ENCODE peak calls at places on chromosomes 13 and 19, in ten cellular contexts. L is NB4, Z is right atrium auricular region, A is pancreas, O is esophagus squamous epithelium, R is ascending aorta, J is coronary artery, U is AG10803, M is lung, Q is neural progenitor cell. W is an unnamed sample.

GRCh38 chr19:20269461-20269860 is 102.4 kb downstream of the ZNF486 start:
- DNase-seq in Q (no peak), Z (no peak), U (no peak), O (no peak), A (no peak), M (no peak), R (no peak), L (no peak), J (no peak), W (no peak)

GRCh38 chr13:76383671-76384461 is 502.3 kb downstream of the KCTD12 start:
- DNase-seq in L (no peak), U (peak; percentile 83), M (peak; percentile 58), O (no peak), R (no peak), A (no peak), J (no peak), Q (no peak), Z (no peak), W (no peak)

GRCh38 chr13:42685762-42686560 is 95.4 kb upstream of the FAM216B start:
- DNase-seq in R (no peak), Q (no peak), L (no peak), U (no peak), M (no peak), A (no peak), Z (no peak), J (no peak), O (no peak), W (no peak)

GRCh38 chr19:811007-811434 is 10.7 kb downstream of the PLPPR3 start:
- DNase-seq in O (no peak), M (no peak), A (no peak), U (no peak), L (peak; percentile 45), J (no peak), R (no peak), Z (no peak), Q (no peak), W (no peak)

GRCh38 chr19:41690801-41691065 is 2.7 kb upstream of the CEACAM7 start:
- DNase-seq in L (peak; percentile 53), O (no peak), J (no peak), M (no peak), Z (no peak), R (no peak), Q (no peak), A (no peak), U (no peak), W (no peak)

GRCh38 chr19:19544257-19545127 is 6.4 kb downstream of the CILP2 start:
- DNase-seq in U (no peak), L (no peak), M (no peak), Q (no peak), Z (no peak), A (no peak), J (no peak), O (no peak), R (no peak), W (no peak)

GRCh38 chr19:55519461-55520311 is 17.2 kb downstream of the SBK2 start:
- DNase-seq in U (peak; percentile 72), L (no peak), A (no peak), M (no peak), Q (no peak), J (no peak), R (no peak), Z (no peak), O (no peak), W (no peak)

GRCh38 chr13:110868631-110869165 is 46.2 kb downstream of the ANKRD10 start:
- DNase-seq in L (no peak), A (no peak), O (no peak), Z (no peak), Q (no peak), U (no peak), J (no peak), R (no peak), M (no peak), W (no peak)

GRCh38 chr19:32859591-32859990 is 10.0 kb downstream of the SLC7A9 start:
- DNase-seq in O (no peak), Q (no peak), U (no peak), R (no peak), M (no peak), J (no peak), A (no peak), Z (no peak), L (no peak), W (no peak)

GRCh38 chr13:24502567-24503375 is 9.8 kb downstream of the PARP4 start:
- DNase-seq in A (no peak), Z (no peak), R (no peak), L (no peak), O (no peak), Q (peak; percentile 62), J (no peak), U (peak; percentile 54), M (no peak), W (no peak)

GRCh38 chr13:80082396-80083096 is 258.4 kb downstream of the SPRY2 start:
- DNase-seq in M (no peak), L (no peak), A (no peak), R (no peak), U (peak; percentile 76), O (no peak), Q (no peak), J (no peak), Z (no peak), W (no peak)

GRCh38 chr13:28540612-28541011 is 45.7 kb upstream of the FLT1 start:
- DNase-seq in Z (no peak), L (no peak), O (no peak), R (no peak), A (no peak), Q (no peak), M (no peak), J (no peak), U (no peak), W (no peak)

GRCh38 chr19:28066988-28067387 is 1146.0 kb downstream of the UQCRFS1 start:
- DNase-seq in A (no peak), Z (no peak), L (no peak), Q (no peak), O (no peak), U (no peak), R (no peak), M (no peak), J (no peak), W (no peak)

GRCh38 chr19:51784922-51785690 is 9.9 kb upstream of the FPR3 start:
- DNase-seq in M (peak; percentile 62), J (peak; percentile 82), U (peak; percentile 92), O (no peak), Z (peak; percentile 90), A (no peak), R (peak; percentile 32), L (peak; percentile 94), Q (no peak), W (peak; percentile 85)

GRCh38 chr13:46317120-46317519 is 69.9 kb downstream of the RUBCNL start:
- DNase-seq in A (no peak), L (peak; percentile 46), M (no peak), U (peak; percentile 45), O (no peak), Q (no peak), Z (no peak), R (no peak), J (no peak), W (no peak)
- TF ChIP-seq CTCF in A (no peak), L (no peak), M (no peak), U (peak; percentile 54), O (no peak), Q (no peak), Z (no peak), R (no peak), J (no peak), W (no peak)

GRCh38 chr13:36841411-36841810 is 22.4 kb downstream of the RFXAP start:
- DNase-seq in Q (no peak), Z (no peak), M (no peak), L (no peak), O (no peak), J (no peak), R (no peak), A (no peak), U (no peak), W (no peak)
- TF ChIP-seq CTCF in Q (no peak), Z (no peak), M (no peak), L (no peak), O (no peak), J (no peak), R (no peak), A (no peak), U (no peak), W (no peak)

GRCh38 chr13:29564828-29565227 is 30.7 kb downstream of the SLC7A1 start:
- DNase-seq in R (no peak), A (no peak), U (no peak), Q (no peak), Z (no peak), L (no peak), O (no peak), J (no peak), M (no peak), W (no peak)
- TF ChIP-seq CTCF in R (peak; percentile 32), A (no peak), U (no peak), Q (no peak), Z (peak; percentile 5), L (no peak), O (no peak), J (no peak), M (no peak), W (no peak)

GRCh38 chr13:98869408-98870090 is 108.3 kb downstream of the DOCK9 start:
- DNase-seq in A (no peak), R (no peak), L (no peak), O (no peak), Z (no peak), M (no peak), Q (no peak), U (no peak), J (no peak), W (no peak)
- TF ChIP-seq CTCF in A (no peak), R (no peak), L (no peak), O (peak; percentile 20), Z (no peak), M (no peak), Q (peak; percentile 36), U (peak; percentile 25), J (no peak), W (peak; percentile 59)

DNA sequence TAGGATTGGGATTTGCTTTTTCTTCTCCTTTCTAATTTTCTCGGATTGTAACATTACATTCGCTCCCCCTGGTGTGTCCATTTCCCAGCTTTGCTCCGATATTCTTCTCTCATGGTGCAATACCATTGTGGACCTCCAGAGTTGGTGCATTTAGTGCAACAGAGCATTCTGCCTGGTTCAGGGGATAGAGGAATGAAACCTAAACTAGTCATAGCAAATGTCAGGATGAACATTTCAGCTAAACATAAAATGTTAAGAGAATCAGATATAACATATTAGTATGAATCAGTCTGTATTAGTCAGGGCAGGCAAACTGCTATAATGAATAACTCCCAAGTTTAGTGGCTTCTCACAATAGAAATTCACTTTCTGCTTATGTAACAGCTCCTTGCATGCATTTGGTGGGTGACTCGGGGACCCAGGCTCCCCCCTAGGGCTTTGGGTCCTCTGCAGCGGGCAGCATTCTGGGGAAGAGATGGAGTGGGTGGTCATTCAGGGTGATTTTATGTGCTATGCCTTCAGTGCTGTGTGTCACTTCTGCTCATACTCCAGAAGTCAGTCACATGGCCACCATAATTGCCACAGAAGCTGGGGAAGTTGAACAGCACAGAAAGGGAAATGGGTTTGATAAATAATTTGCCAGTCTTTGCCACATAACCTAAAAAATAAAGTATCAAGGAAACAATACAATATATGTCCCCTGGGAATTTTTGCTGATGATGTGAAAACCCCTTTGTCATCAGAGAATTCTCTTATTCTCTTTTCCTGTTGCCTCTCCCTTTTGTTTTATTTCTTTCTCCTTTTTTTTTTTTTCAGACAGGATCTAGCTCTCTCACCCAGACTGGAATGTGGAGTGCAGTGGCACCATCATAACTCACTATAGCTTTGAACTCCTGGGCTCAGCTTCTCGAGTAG is 111.0 kb downstream of the HSPH1 start:
- DNase-seq in Z (no peak), M (no peak), A (no peak), R (no peak), O (no peak), L (no peak), J (no peak), U (peak; percentile 8), Q (peak; percentile 20), W (no peak)
- TF ChIP-seq CTCF in Z (no peak), M (no peak), A (no peak), R (no peak), O (no peak), L (peak; percentile 22), J (no peak), U (peak; percentile 44), Q (peak; percentile 38), W (no peak)

GRCh38 chr19:1856698-1857603 is 6.4 kb downstream of the KLF16 start:
- DNase-seq in U (peak; percentile 67), A (peak; percentile 82), L (peak; percentile 96), Z (peak; percentile 91), Q (peak; percentile 44), J (no peak), O (no peak), M (peak; percentile 85), R (no peak), W (peak; percentile 72)
- TF ChIP-seq CTCF in U (no peak), A (no peak), L (no peak), Z (no peak), Q (no peak), J (no peak), O (no peak), M (no peak), R (no peak), W (no peak)